ENCODE peak calls at places on chromosomes 11 and 22, in ten cellular contexts. G is GM23338, F is esophagus squamous epithelium, U is right lobe of liver, Y is iPS DF 6.9, N is brain microvascular endothelial cell, R is hepatocyte, E is lung, P is transverse colon, J is GM23248. T is an unnamed sample. For H3K36me3, the result is how much of the 10 kb centered on the place peaks cover.

GRCh38 chr11:44016129-44016528 is 31.7 kb upstream of the ACCSL start:
- DNase-seq in J (peak), U (no peak), F (no peak), P (no peak), E (no peak), Y (no peak), R (peak), N (peak), G (no peak), T (no peak)

GRCh38 chr11:47924184-47924671 is 56.1 kb upstream of the PTPRJ start:
- DNase-seq in R (peak), E (peak), J (peak), P (no peak), U (peak), G (no peak), F (no peak), Y (no peak), N (peak), T (no peak)

GRCh38 chr11:35786918-35787557 is 124.5 kb downstream of the TRIM44 start:
- DNase-seq in Y (no peak), G (no peak), E (no peak), J (peak), P (no peak), U (no peak), N (peak), F (no peak), R (no peak), T (no peak)

GRCh38 chr11:6438979-6439571 is 1.7 kb downstream of the HPX start:
- DNase-seq in P (peak), U (peak), G (peak), J (peak), R (peak), N (peak), E (peak), Y (no peak), F (no peak), T (peak)

GRCh38 chr11:3121416-3121815 is 43.7 kb downstream of the OSBPL5 start:
- DNase-seq in N (no peak), Y (no peak), G (no peak), F (no peak), U (peak), P (peak), R (no peak), E (no peak), J (no peak), T (no peak)

GRCh38 chr11:23540101-23540561 is 679.9 kb upstream of the CCDC179 start:
- DNase-seq in U (no peak), F (no peak), P (no peak), G (peak), R (peak), Y (peak), E (no peak), J (peak), N (peak), T (peak)

GRCh38 chr11:128603752-128604472 is 16.6 kb upstream of the ETS1 start:
- DNase-seq in N (no peak), U (no peak), J (no peak), F (no peak), R (no peak), P (no peak), E (no peak), G (no peak), Y (no peak), T (no peak)

GRCh38 chr11:47861762-47862161 is 13.6 kb upstream of the NUP160 start:
- DNase-seq in E (no peak), F (no peak), N (peak), Y (no peak), G (no peak), J (peak), U (no peak), R (no peak), P (no peak), T (no peak)

GRCh38 chr11:62607729-62608128 is 4.8 kb downstream of the EML3 start:
- DNase-seq in F (no peak), P (no peak), E (no peak), N (no peak), G (no peak), U (no peak), J (no peak), R (no peak), Y (no peak), T (no peak)

GRCh38 chr22:44309137-44309536 is 3.6 kb downstream of the SHISAL1 start:
- DNase-seq in F (no peak), G (no peak), R (peak), U (no peak), N (peak), J (peak), P (peak), Y (no peak), E (peak), T (no peak)

GRCh38 chr11:70506986-70507385 is 108.7 kb downstream of the CTTN start:
- DNase-seq in N (no peak), Y (no peak), P (no peak), U (peak), R (no peak), G (no peak), E (no peak), J (no peak), F (no peak), T (no peak)

GRCh38 chr11:8577791-8578581 is 16.0 kb downstream of the STK33 start:
- DNase-seq in J (peak), E (no peak), F (no peak), G (no peak), R (no peak), P (no peak), U (no peak), N (no peak), Y (no peak), T (no peak)

GRCh38 chr11:528815-529728 is 6.3 kb downstream of the HRAS start:
- DNase-seq in R (peak), G (no peak), E (no peak), P (no peak), U (no peak), Y (no peak), J (no peak), F (no peak), N (no peak), T (peak)

GRCh38 chr11:1304376-1304775 is 5.1 kb downstream of the TOLLIP start:
- DNase-seq in J (no peak), G (no peak), F (no peak), E (peak), R (peak), Y (no peak), U (peak), N (no peak), P (peak), T (no peak)

GRCh38 chr11:47863189-47863892 is 15.2 kb upstream of the NUP160 start:
- DNase-seq in J (peak), R (peak), Y (no peak), P (no peak), N (peak), E (no peak), G (no peak), U (no peak), F (no peak), T (no peak)

GRCh38 chr22:43376765-43377485 is 33.8 kb upstream of the SCUBE1 start:
- DNase-seq in P (peak), R (no peak), E (no peak), J (no peak), Y (no peak), G (no peak), F (no peak), U (no peak), N (peak), T (no peak)

GRCh38 chr11:112277937-112278336 is 17.3 kb upstream of the PLET1 start:
- DNase-seq in N (no peak), P (no peak), G (no peak), J (peak), R (no peak), E (no peak), Y (no peak), F (no peak), U (no peak), T (no peak)

GRCh38 chr11:133978816-133979215 is 22.0 kb upstream of the IGSF9B start:
- DNase-seq in P (no peak), U (no peak), E (no peak), G (no peak), R (no peak), J (peak), Y (no peak), N (no peak), F (no peak), T (no peak)

GRCh38 chr22:25048659-25049657 is 96.4 kb downstream of the KIAA1671 start:
- DNase-seq in U (peak), F (no peak), N (peak), G (peak), J (peak), R (peak), Y (peak), P (peak), E (peak), T (peak)

GRCh38 chr11:36339899-36340298 is 43.8 kb downstream of the PRR5L start:
- DNase-seq in F (no peak), Y (no peak), J (no peak), N (no peak), R (no peak), G (no peak), E (no peak), P (no peak), U (no peak), T (no peak)

GRCh38 chr22:27581688-27582087 is 219.9 kb downstream of the MN1 start:
- DNase-seq in J (peak), R (peak), U (no peak), Y (no peak), N (no peak), P (peak), E (peak), G (no peak), F (no peak), T (no peak)

GRCh38 chr11:14393129-14393528 is 34.1 kb upstream of the RRAS2 start:
- DNase-seq in N (no peak), G (no peak), J (no peak), E (no peak), U (no peak), P (no peak), R (no peak), F (no peak), Y (no peak), T (no peak)

GRCh38 chr11:103927535-103927934 is 108.9 kb upstream of the DDI1 start:
- DNase-seq in U (no peak), J (peak), F (no peak), Y (no peak), G (peak), R (no peak), E (no peak), P (no peak), N (no peak), T (no peak)

GRCh38 chr11:45541693-45542434 is 123.6 kb downstream of the CHST1 start:
- DNase-seq in F (no peak), N (no peak), G (no peak), P (no peak), R (no peak), J (no peak), E (no peak), U (no peak), Y (no peak), T (no peak)

GRCh38 chr11:125036933-125037332 is 26.2 kb upstream of the SLC37A2 start:
- DNase-seq in U (no peak), Y (no peak), J (peak), G (no peak), R (no peak), F (no peak), E (no peak), P (no peak), N (peak), T (no peak)

GRCh38 chr11:113873241-113873626 is 2.1 kb downstream of the USP28 start:
- DNase-seq in P (no peak), N (peak), J (no peak), R (no peak), E (no peak), G (peak), Y (no peak), F (no peak), U (no peak), T (no peak)

GRCh38 chr11:37978647-37979046 is 1380.6 kb upstream of the RAG2 start:
- DNase-seq in R (no peak), N (no peak), E (no peak), J (no peak), Y (no peak), U (no peak), G (no peak), P (no peak), F (no peak), T (no peak)

GRCh38 chr11:124595302-124595701 is 15.9 kb upstream of the PANX3 start:
- DNase-seq in P (no peak), U (no peak), F (no peak), E (no peak), J (no peak), G (no peak), N (no peak), Y (no peak), R (no peak), T (no peak)

GRCh38 chr11:44766112-44766971 is 39.6 kb downstream of the TSPAN18 start:
- DNase-seq in N (peak), R (peak), Y (no peak), P (no peak), U (no peak), J (peak), G (peak), F (no peak), E (no peak), T (no peak)

GRCh38 chr22:26482171-26482570 is 1.4 kb downstream of the HPS4 start:
- DNase-seq in U (no peak), R (no peak), Y (no peak), E (no peak), J (no peak), P (no peak), N (no peak), G (no peak), F (no peak), T (no peak)
- H3K4me3 ChIP-seq in U (no peak), R (no peak), Y (no peak), E (no peak), J (no peak), P (no peak), N (no peak), G (peak), F (no peak), T (peak)

DNA sequence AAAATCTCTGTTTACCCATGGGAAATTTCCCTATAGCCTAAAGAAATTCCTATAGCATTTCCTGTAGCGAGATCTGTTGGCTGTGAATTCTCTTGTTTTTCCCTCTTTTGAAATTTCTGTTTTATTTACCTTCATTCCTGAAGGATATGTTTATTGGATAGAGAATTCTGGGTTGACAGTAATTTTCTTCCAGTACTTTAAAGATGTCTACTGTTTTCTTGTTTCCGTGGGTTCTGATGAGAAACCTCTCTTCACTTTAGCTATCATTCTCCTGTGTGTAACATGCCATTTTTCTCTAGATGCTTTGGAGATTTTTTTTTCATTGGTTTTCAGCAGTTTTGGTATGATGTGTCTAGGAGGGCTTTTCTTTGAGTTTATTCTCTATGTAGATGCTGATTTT is 77.5 kb upstream of the SORL1-AS1 start:
- DNase-seq in F (no peak), E (no peak), P (no peak), Y (no peak), U (no peak), N (no peak), J (no peak), G (no peak), R (no peak), T (no peak)
- H3K36me3 ChIP-seq in F (under half), E (under half), P (under half), Y (under half), U (under half), N (under half), J (under half), G (under half), R (under half), T (under half)

GRCh38 chr11:31828217-31828616 is 17.1 kb upstream of the PAX6 start:
- DNase-seq in F (no peak), P (no peak), E (no peak), J (no peak), G (no peak), U (no peak), N (no peak), R (no peak), Y (no peak), T (no peak)

GRCh38 chr11:31825453-31826391 is 14.6 kb upstream of the PAX6 start:
- DNase-seq in J (no peak), R (no peak), Y (no peak), U (no peak), G (peak), N (no peak), F (no peak), P (no peak), E (no peak), T (no peak)

GRCh38 chr11:31824791-31825452 is 13.8 kb upstream of the PAX6 start:
- DNase-seq in G (peak), R (no peak), N (no peak), F (no peak), J (no peak), Y (no peak), U (no peak), E (no peak), P (no peak), T (no peak)

GRCh38 chr11:31826530-31827438 is 15.7 kb upstream of the PAX6 start:
- DNase-seq in P (no peak), J (no peak), U (no peak), Y (no peak), E (no peak), N (no peak), R (no peak), F (no peak), G (peak), T (no peak)

DNA sequence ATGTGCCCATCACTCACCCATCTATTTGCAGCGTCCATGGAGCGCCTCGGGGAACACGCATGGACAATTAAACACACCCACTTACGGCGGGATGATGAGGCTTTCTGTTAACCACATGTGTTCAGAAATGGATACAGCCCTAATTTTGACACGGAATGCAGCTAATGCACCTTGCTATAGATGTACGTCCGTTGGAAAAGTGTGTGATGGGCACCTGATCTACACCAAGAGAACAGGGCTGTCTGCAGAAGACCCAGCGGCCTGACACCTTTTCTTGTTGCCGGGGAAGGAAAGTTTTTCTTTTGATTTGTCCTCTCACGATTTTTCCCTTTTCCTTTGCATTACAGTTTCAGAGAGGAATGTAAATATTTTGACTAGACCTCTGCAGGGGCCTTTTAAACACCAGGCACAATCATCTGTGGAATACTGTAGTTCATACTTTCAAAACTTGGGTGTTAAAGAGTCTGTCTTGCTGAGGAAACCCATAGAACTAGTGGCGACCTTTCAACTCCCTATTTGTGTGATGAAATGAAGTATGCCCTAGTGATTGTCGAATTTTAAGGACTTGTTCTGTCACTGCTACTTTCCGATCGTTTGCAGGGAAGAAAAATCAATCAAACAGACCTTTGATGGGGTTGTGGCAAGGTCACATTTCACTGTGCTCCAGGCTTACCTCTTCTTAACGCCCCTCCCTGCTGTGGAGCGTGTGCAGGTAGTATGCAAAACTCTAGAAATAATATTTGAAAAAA is 16.5 kb upstream of the PAX6 start:
- DNase-seq in U (no peak), F (no peak), R (no peak), G (peak), P (no peak), J (no peak), E (no peak), Y (no peak), N (no peak), T (no peak)
- H3K4me3 ChIP-seq in U (no peak), F (no peak), R (no peak), G (peak), P (no peak), J (peak), E (no peak), Y (peak), N (no peak), T (no peak)

DNA sequence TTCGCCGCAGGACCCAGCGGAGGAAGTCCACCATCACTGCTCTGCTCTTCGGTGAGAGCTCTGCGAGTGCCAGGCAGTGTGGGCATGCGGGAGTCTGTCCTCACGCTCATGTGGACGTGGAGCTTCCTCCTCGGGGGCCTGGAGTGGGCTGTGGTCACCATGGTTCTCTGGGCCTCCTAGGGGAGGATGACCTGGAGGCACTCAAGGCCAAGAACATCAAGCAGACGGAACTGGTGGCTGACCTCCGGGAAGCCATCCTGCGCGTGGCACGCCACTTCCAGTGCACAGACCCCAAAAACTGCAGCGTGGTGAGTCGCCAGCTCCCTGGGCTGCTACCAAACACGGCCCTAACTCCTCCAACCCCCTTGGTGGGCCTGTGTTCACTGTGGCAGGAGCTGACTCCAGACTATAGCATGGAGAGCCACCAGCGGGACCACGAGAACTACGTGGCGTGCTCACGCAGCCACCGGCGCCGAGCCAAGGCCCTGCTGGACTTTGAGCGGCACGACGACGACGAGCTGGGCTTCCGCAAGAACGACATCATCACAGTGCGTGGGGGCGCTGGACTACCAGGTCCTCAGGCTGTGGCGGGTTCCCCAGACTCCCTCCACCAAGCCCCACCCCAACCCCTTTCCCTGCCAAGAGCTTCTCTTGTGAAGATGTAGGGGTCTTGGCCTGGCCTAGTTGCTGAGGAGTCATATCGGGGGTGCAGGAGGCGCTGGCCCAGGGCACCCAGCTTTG is 36.8 kb downstream of the SGSM3 start:
- DNase-seq in R (no peak), P (no peak), F (no peak), J (no peak), E (no peak), U (no peak), G (no peak), Y (no peak), N (no peak), T (no peak)
- H3K36me3 ChIP-seq in R (under half), P (half or more), F (half or more), J (under half), E (under half), U (half or more), G (under half), Y (half or more), N (half or more), T (half or more)

GRCh38 chr22:37803636-37804371 is 3.9 kb upstream of the GCAT start:
- DNase-seq in G (peak), E (no peak), F (no peak), N (no peak), J (no peak), P (no peak), R (no peak), U (no peak), Y (no peak), T (no peak)
- H3K4me3 ChIP-seq in G (peak), E (no peak), F (no peak), N (peak), J (no peak), P (no peak), R (no peak), U (no peak), Y (peak), T (no peak)

GRCh38 chr22:28728621-28729313 is 12.9 kb downstream of the CHEK2 start:
- DNase-seq in P (no peak), N (no peak), J (peak), R (no peak), F (no peak), E (no peak), Y (no peak), G (no peak), U (no peak), T (no peak)

GRCh38 chr22:28728002-28728401 is 13.6 kb downstream of the CHEK2 start:
- DNase-seq in R (no peak), P (no peak), G (no peak), E (no peak), F (no peak), N (no peak), U (no peak), J (no peak), Y (no peak), T (no peak)

GRCh38 chr22:28734393-28734792 is 7.2 kb downstream of the CHEK2 start:
- DNase-seq in J (no peak), G (no peak), Y (no peak), R (no peak), E (no peak), F (no peak), N (no peak), U (no peak), P (no peak), T (no peak)

DNA sequence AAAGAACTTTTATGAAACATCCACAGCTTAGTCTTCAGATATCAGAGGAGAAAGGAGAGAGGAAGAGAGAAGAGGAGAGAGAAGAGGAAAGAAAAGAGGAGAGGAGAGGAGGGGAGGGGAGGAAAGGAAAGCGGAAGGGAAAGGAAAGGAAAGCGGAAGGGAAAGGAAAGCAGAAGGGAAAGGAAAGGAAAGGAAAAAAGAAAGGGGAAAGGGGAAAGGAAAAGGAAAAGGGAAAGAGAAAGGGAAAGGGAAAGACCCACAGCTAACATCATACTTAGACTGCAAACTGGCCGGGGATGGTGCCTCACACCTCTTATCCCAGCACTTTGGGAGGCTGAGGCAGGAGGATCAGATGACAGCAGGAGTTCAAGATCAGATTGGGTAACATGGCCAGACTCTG is 11.5 kb downstream of the CHEK2 start:
- DNase-seq in R (no peak), U (no peak), J (no peak), F (no peak), E (no peak), Y (no peak), G (no peak), P (no peak), N (no peak), T (no peak)
- H3K36me3 ChIP-seq in R (under half), U (under half), J (under half), F (under half), E (under half), Y (under half), G (under half), P (under half), N (under half), T (under half)

GRCh38 chr22:31274017-31274416 is 18.3 kb downstream of the PIK3IP1 start:
- DNase-seq in G (no peak), N (no peak), P (no peak), Y (no peak), F (no peak), E (peak), R (no peak), J (no peak), U (no peak), T (no peak)
- H3K4me3 ChIP-seq in G (no peak), N (no peak), P (no peak), Y (no peak), F (no peak), E (no peak), R (no peak), J (no peak), U (no peak), T (no peak)